ENCODE peak calls at places on chromosomes 1 and 21, in six cellular contexts. S, I, K, Z, F and U are unnamed samples.

GRCh38 chr1:85952460-85952859 is 204.1 kb downstream of the COL24A1 start:
- DNase-seq in S (no peak), F (no peak), K (no peak), Z (no peak), I (no peak), U (no peak)

GRCh38 chr21:18334066-18334465 is 69.5 kb downstream of the TMPRSS15 start:
- DNase-seq in I (no peak), Z (no peak), K (no peak), F (no peak), S (no peak), U (peak; percentile 53)

GRCh38 chr21:17513214-17514123 is 626 bp downstream of the CXADR start:
- DNase-seq in S (peak; percentile 51), F (peak; percentile 73), I (peak; percentile 75), Z (peak; percentile 52), K (no peak), U (no peak)

GRCh38 chr1:198811436-198811835 is 172.6 kb downstream of the PTPRC start:
- DNase-seq in I (no peak), K (no peak), F (no peak), S (no peak), Z (no peak), U (no peak)

GRCh38 chr1:30733520-30733919 is 10.1 kb upstream of the MATN1 start:
- DNase-seq in S (no peak), F (no peak), Z (no peak), K (no peak), I (no peak), U (no peak)

GRCh38 chr1:25725482-25725881 is 74.5 kb upstream of the SELENON start:
- DNase-seq in Z (peak; percentile 39), F (no peak), S (no peak), K (no peak), I (no peak), U (no peak)

GRCh38 chr1:150512846-150513245 is 2.7 kb upstream of the FALEC start:
- DNase-seq in I (no peak), Z (no peak), F (no peak), S (no peak), K (no peak), U (no peak)

GRCh38 chr1:234372011-234372757 is 1.1 kb upstream of the COA6 start:
- DNase-seq in I (no peak), K (no peak), Z (no peak), F (no peak), S (no peak), U (no peak)

GRCh38 chr1:59707216-59707615 is 107.5 kb upstream of the HOOK1 start:
- DNase-seq in Z (no peak), S (no peak), F (no peak), I (no peak), K (no peak), U (peak; percentile 78)

GRCh38 chr1:7375781-7376660 is 395.1 kb upstream of the VAMP3 start:
- DNase-seq in Z (no peak), K (no peak), F (peak; percentile 31), S (no peak), I (no peak), U (no peak)

GRCh38 chr1:2409745-2410144 is 2.6 kb downstream of the PEX10 start:
- DNase-seq in I (no peak), Z (no peak), K (no peak), F (no peak), S (no peak), U (no peak)

GRCh38 chr1:201184734-201185453 is 5.7 kb upstream of the IGFN1 start:
- DNase-seq in K (no peak), S (peak; percentile 68), I (peak; percentile 81), Z (peak; percentile 80), F (no peak), U (no peak)

GRCh38 chr21:36757246-36757645 is 58.3 kb downstream of the SIM2 start:
- DNase-seq in F (no peak), S (no peak), Z (peak; percentile 17), I (no peak), K (no peak), U (no peak)

GRCh38 chr1:221740941-221741363 is 937 bp downstream of the DUSP10 start:
- DNase-seq in I (peak; percentile 30), K (no peak), Z (no peak), S (no peak), F (no peak), U (no peak)

GRCh38 chr1:90826834-90827233 is 109.7 kb upstream of the BARHL2 start:
- DNase-seq in S (no peak), I (no peak), F (no peak), Z (no peak), K (no peak), U (no peak)

GRCh38 chr1:9717193-9718005 is 65.9 kb downstream of the PIK3CD start:
- DNase-seq in Z (peak; percentile 78), F (no peak), K (no peak), S (no peak), I (peak; percentile 13), U (no peak)

GRCh38 chr1:21162740-21163464 is 13.8 kb downstream of the EIF4G3 start:
- DNase-seq in Z (no peak), F (no peak), I (no peak), S (no peak), K (no peak), U (no peak)

GRCh38 chr1:4109626-4109940 is 209.5 kb upstream of the C1orf174 start:
- DNase-seq in Z (no peak), S (no peak), I (no peak), K (no peak), F (no peak), U (no peak)

GRCh38 chr1:220290163-220290761 is 18.0 kb upstream of the RAB3GAP2 start:
- DNase-seq in S (no peak), Z (peak; percentile 49), F (no peak), I (no peak), K (no peak), U (no peak)

GRCh38 chr1:109821221-109821669 is 57.5 kb upstream of the EPS8L3 start:
- DNase-seq in F (no peak), Z (no peak), S (no peak), K (no peak), I (no peak), U (peak; percentile 92)

GRCh38 chr1:53160924-53161378 is 18.5 kb upstream of the SLC1A7 start:
- DNase-seq in S (no peak), F (no peak), K (no peak), Z (no peak), I (no peak), U (no peak)

GRCh38 chr1:61078611-61079010 is 3.8 kb upstream of the NFIA start:
- DNase-seq in F (no peak), I (peak; percentile 57), Z (peak; percentile 29), S (no peak), K (no peak), U (no peak)

GRCh38 chr1:1033009-1033587 is 13.2 kb downstream of the AGRN start:
- DNase-seq in I (peak; percentile 96), Z (peak; percentile 98), K (peak; percentile 84), S (no peak), F (peak; percentile 94), U (no peak)

GRCh38 chr1:171217658-171218443 is 30.4 kb upstream of the FMO1 start:
- DNase-seq in F (no peak), S (no peak), Z (no peak), I (no peak), K (no peak), U (no peak)

GRCh38 chr21:31143021-31143420 is 104.7 kb upstream of the KRTAP19-8 start:
- DNase-seq in I (no peak), S (no peak), K (no peak), F (no peak), Z (no peak), U (peak; percentile 8)

GRCh38 chr1:95286479-95286878 is 52.5 kb downstream of the RWDD3 start:
- DNase-seq in I (no peak), K (no peak), F (no peak), Z (no peak), S (no peak), U (no peak)

GRCh38 chr1:234619071-234619480 is 9.1 kb upstream of the IRF2BP2 start:
- DNase-seq in Z (no peak), K (no peak), F (no peak), I (no peak), S (no peak), U (no peak)

GRCh38 chr1:27787895-27788294 is 14.9 kb downstream of the STX12 start:
- DNase-seq in S (no peak), F (no peak), Z (no peak), I (no peak), K (no peak), U (no peak)

GRCh38 chr1:11648039-11648438 is 6.2 kb downstream of the FBXO2 start:
- DNase-seq in S (no peak), K (peak; percentile 88), I (no peak), F (no peak), Z (no peak), U (no peak)

GRCh38 chr21:25790122-25790951 is 55.6 kb downstream of the GABPA start:
- DNase-seq in F (no peak), S (peak; percentile 21), K (no peak), I (peak; percentile 17), Z (peak; percentile 52), U (peak; percentile 23)

GRCh38 chr1:16073490-16074104 is at the start of gene FAM131C:
- DNase-seq in Z (peak; percentile 65), S (peak; percentile 54), I (peak; percentile 71), F (no peak), K (no peak), U (no peak)

GRCh38 chr1:11062965-11063401 is 3.2 kb upstream of the SRM start:
- DNase-seq in K (no peak), I (no peak), S (no peak), Z (no peak), F (no peak), U (no peak)

GRCh38 chr1:159779403-159779851 is 1.3 kb upstream of the DUSP23 start:
- DNase-seq in S (no peak), F (no peak), Z (no peak), K (no peak), I (no peak), U (no peak)

GRCh38 chr1:56397811-56398231 is 181.5 kb downstream of the PLPP3 start:
- DNase-seq in K (no peak), F (no peak), I (no peak), S (no peak), Z (no peak), U (no peak)

GRCh38 chr1:51189421-51190073 is 46.5 kb upstream of the RNF11 start:
- DNase-seq in K (no peak), I (peak; percentile 69), S (peak; percentile 41), Z (peak; percentile 64), F (no peak), U (peak; percentile 41)

GRCh38 chr21:39724944-39725343 is 20.0 kb upstream of the IGSF5 start:
- DNase-seq in I (no peak), S (no peak), Z (no peak), F (no peak), K (no peak), U (no peak)

GRCh38 chr1:223403184-223403815 is 10.1 kb downstream of the CCDC185 start:
- DNase-seq in I (peak; percentile 22), Z (no peak), S (no peak), K (no peak), F (no peak), U (no peak)

GRCh38 chr21:34885636-34886553 is 163.2 kb downstream of the RUNX1 start:
- DNase-seq in K (no peak), Z (peak; percentile 61), I (no peak), S (peak; percentile 33), F (no peak), U (peak; percentile 22)